ENCODE peak calls at places on chromosomes 1 and 21, in ten cellular contexts. One of them, this sample, is unnamed.

GRCh38 chr1:22131875-22132486 is 10.9 kb downstream of the WNT4 start:
- DNase-seq in Calu3: peak; percentile 77
- DNase-seq in fibroblast of villous mesenchyme: no peak
- DNase-seq in neural crest cell: peak; percentile 68
- DNase-seq in right lobe of liver: no peak
- DNase-seq in hepatocyte: peak; percentile 81
- DNase-seq in osteoblast: peak; percentile 90
- DNase-seq in HFFc6: no peak
- DNase-seq in AG09309: no peak
- DNase-seq in fibroblast of pulmonary artery: no peak
- DNase-seq in this sample: no peak

GRCh38 chr1:226002667-226003501 is 3.7 kb upstream of the SDE2 start:
- DNase-seq in Calu3: peak; percentile 52
- DNase-seq in fibroblast of villous mesenchyme: no peak
- DNase-seq in neural crest cell: peak; percentile 26
- DNase-seq in right lobe of liver: no peak
- DNase-seq in hepatocyte: peak; percentile 36
- DNase-seq in osteoblast: no peak
- DNase-seq in HFFc6: peak; percentile 31
- DNase-seq in AG09309: no peak
- DNase-seq in fibroblast of pulmonary artery: peak; percentile 73
- DNase-seq in this sample: peak; percentile 54

GRCh38 chr1:100972185-100972584 is 53.4 kb downstream of the DPH5 start:
- DNase-seq in Calu3: no peak
- DNase-seq in fibroblast of villous mesenchyme: no peak
- DNase-seq in neural crest cell: no peak
- DNase-seq in right lobe of liver: no peak
- DNase-seq in hepatocyte: no peak
- DNase-seq in osteoblast: no peak
- DNase-seq in HFFc6: no peak
- DNase-seq in AG09309: no peak
- DNase-seq in fibroblast of pulmonary artery: no peak
- DNase-seq in this sample: no peak

GRCh38 chr1:31755197-31755611 is 8.9 kb downstream of the ADGRB2 start:
- DNase-seq in Calu3: no peak
- DNase-seq in fibroblast of villous mesenchyme: no peak
- DNase-seq in neural crest cell: no peak
- DNase-seq in right lobe of liver: peak; percentile 72
- DNase-seq in hepatocyte: no peak
- DNase-seq in osteoblast: peak; percentile 97
- DNase-seq in HFFc6: peak; percentile 81
- DNase-seq in AG09309: no peak
- DNase-seq in fibroblast of pulmonary artery: no peak
- DNase-seq in this sample: no peak

GRCh38 chr21:43699933-43700599 is 18.9 kb upstream of the PDXK start:
- DNase-seq in Calu3: no peak
- DNase-seq in fibroblast of villous mesenchyme: no peak
- DNase-seq in neural crest cell: no peak
- DNase-seq in right lobe of liver: no peak
- DNase-seq in hepatocyte: no peak
- DNase-seq in osteoblast: peak; percentile 3
- DNase-seq in HFFc6: no peak
- DNase-seq in AG09309: no peak
- DNase-seq in fibroblast of pulmonary artery: no peak
- DNase-seq in this sample: no peak

GRCh38 chr1:45543599-45544417 is 6.8 kb upstream of the AKR1A1 start:
- DNase-seq in Calu3: no peak
- DNase-seq in fibroblast of villous mesenchyme: no peak
- DNase-seq in neural crest cell: no peak
- DNase-seq in right lobe of liver: peak; percentile 81
- DNase-seq in hepatocyte: peak; percentile 38
- DNase-seq in osteoblast: no peak
- DNase-seq in HFFc6: no peak
- DNase-seq in AG09309: no peak
- DNase-seq in fibroblast of pulmonary artery: peak; percentile 47
- DNase-seq in this sample: no peak

GRCh38 chr1:24506706-24507422 is 4.2 kb downstream of the RCAN3 start:
- DNase-seq in Calu3: no peak
- DNase-seq in fibroblast of villous mesenchyme: no peak
- DNase-seq in neural crest cell: no peak
- DNase-seq in right lobe of liver: no peak
- DNase-seq in hepatocyte: no peak
- DNase-seq in osteoblast: no peak
- DNase-seq in HFFc6: no peak
- DNase-seq in AG09309: no peak
- DNase-seq in fibroblast of pulmonary artery: no peak
- DNase-seq in this sample: no peak

GRCh38 chr1:47992720-47993119 is 4.5 kb downstream of the TRABD2B start:
- DNase-seq in Calu3: no peak
- DNase-seq in fibroblast of villous mesenchyme: no peak
- DNase-seq in neural crest cell: no peak
- DNase-seq in right lobe of liver: no peak
- DNase-seq in hepatocyte: no peak
- DNase-seq in osteoblast: peak; percentile 94
- DNase-seq in HFFc6: no peak
- DNase-seq in AG09309: no peak
- DNase-seq in fibroblast of pulmonary artery: peak; percentile 46
- DNase-seq in this sample: no peak

GRCh38 chr1:28129150-28129549 is 40.7 kb upstream of the EYA3 start:
- DNase-seq in Calu3: peak; percentile 23
- DNase-seq in fibroblast of villous mesenchyme: peak; percentile 28
- DNase-seq in neural crest cell: no peak
- DNase-seq in right lobe of liver: no peak
- DNase-seq in hepatocyte: peak; percentile 35
- DNase-seq in osteoblast: peak; percentile 84
- DNase-seq in HFFc6: peak; percentile 56
- DNase-seq in AG09309: no peak
- DNase-seq in fibroblast of pulmonary artery: peak; percentile 50
- DNase-seq in this sample: no peak

DNA sequence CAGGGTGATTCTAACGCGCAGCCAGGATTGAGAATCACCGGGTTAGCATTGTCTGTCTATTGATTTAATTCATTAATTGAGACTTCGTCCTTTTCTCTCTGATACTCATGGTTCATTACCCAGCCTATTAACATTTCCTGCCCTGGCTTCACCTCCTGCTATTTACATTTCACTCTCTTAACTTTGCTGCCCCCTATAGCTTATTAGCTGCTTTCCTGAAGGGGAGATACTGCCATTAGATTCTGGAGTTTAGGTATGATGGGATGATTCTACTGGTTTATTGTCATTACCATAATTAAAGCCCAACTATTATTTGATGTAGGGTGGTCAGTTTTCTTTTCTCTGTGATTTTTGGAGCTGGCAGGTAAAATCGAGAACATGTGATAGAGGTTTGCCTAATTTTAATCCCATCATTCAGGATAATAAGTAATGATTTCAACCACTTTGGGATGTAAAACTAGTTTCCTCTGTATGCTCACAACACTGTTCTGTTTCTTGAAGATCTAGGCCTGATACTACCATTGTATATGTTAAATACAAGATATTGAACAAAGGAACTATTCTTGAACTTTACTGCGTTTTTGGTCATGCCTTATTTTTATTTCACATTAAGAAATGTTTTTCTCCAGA is 6.4 kb downstream of the PPP2R5A start:
- DNase-seq in Calu3: peak; percentile 36
- DNase-seq in fibroblast of villous mesenchyme: peak; percentile 60
- DNase-seq in neural crest cell: no peak
- DNase-seq in right lobe of liver: no peak
- DNase-seq in hepatocyte: peak; percentile 71
- DNase-seq in osteoblast: no peak
- DNase-seq in HFFc6: peak; percentile 32
- DNase-seq in AG09309: no peak
- DNase-seq in fibroblast of pulmonary artery: peak; percentile 63
- DNase-seq in this sample: no peak
- TF ChIP-seq CTCF in Calu3: peak; percentile 66
- TF ChIP-seq CTCF in fibroblast of villous mesenchyme: peak; percentile 87
- TF ChIP-seq CTCF in neural crest cell: peak; percentile 71
- TF ChIP-seq CTCF in right lobe of liver: peak; percentile 63
- TF ChIP-seq CTCF in hepatocyte: peak; percentile 76
- TF ChIP-seq CTCF in osteoblast: peak; percentile 62
- TF ChIP-seq CTCF in HFFc6: peak; percentile 78
- TF ChIP-seq CTCF in AG09309: peak; percentile 68
- TF ChIP-seq CTCF in fibroblast of pulmonary artery: peak; percentile 83
- TF ChIP-seq CTCF in this sample: peak; percentile 61

GRCh38 chr1:160149235-160149634 is 2.2 kb upstream of the ATP1A4 start:
- DNase-seq in Calu3: no peak
- DNase-seq in fibroblast of villous mesenchyme: no peak
- DNase-seq in neural crest cell: no peak
- DNase-seq in right lobe of liver: no peak
- DNase-seq in hepatocyte: no peak
- DNase-seq in osteoblast: no peak
- DNase-seq in HFFc6: peak; percentile 28
- DNase-seq in AG09309: no peak
- DNase-seq in fibroblast of pulmonary artery: no peak
- DNase-seq in this sample: no peak

GRCh38 chr1:160148121-160148520 is 3.3 kb upstream of the ATP1A4 start:
- DNase-seq in Calu3: no peak
- DNase-seq in fibroblast of villous mesenchyme: no peak
- DNase-seq in neural crest cell: no peak
- DNase-seq in right lobe of liver: no peak
- DNase-seq in hepatocyte: no peak
- DNase-seq in osteoblast: no peak
- DNase-seq in HFFc6: no peak
- DNase-seq in AG09309: no peak
- DNase-seq in fibroblast of pulmonary artery: no peak
- DNase-seq in this sample: no peak

GRCh38 chr1:160143695-160144094 is 7.7 kb upstream of the ATP1A4 start:
- DNase-seq in Calu3: no peak
- DNase-seq in fibroblast of villous mesenchyme: no peak
- DNase-seq in neural crest cell: no peak
- DNase-seq in right lobe of liver: no peak
- DNase-seq in hepatocyte: no peak
- DNase-seq in osteoblast: no peak
- DNase-seq in HFFc6: no peak
- DNase-seq in AG09309: no peak
- DNase-seq in fibroblast of pulmonary artery: no peak
- DNase-seq in this sample: no peak

GRCh38 chr1:160146107-160146506 is 5.3 kb upstream of the ATP1A4 start:
- DNase-seq in Calu3: no peak
- DNase-seq in fibroblast of villous mesenchyme: no peak
- DNase-seq in neural crest cell: no peak
- DNase-seq in right lobe of liver: no peak
- DNase-seq in hepatocyte: no peak
- DNase-seq in osteoblast: no peak
- DNase-seq in HFFc6: no peak
- DNase-seq in AG09309: no peak
- DNase-seq in fibroblast of pulmonary artery: no peak
- DNase-seq in this sample: no peak

GRCh38 chr1:160144921-160145320 is 6.5 kb upstream of the ATP1A4 start:
- DNase-seq in Calu3: no peak
- DNase-seq in fibroblast of villous mesenchyme: no peak
- DNase-seq in neural crest cell: no peak
- DNase-seq in right lobe of liver: no peak
- DNase-seq in hepatocyte: no peak
- DNase-seq in osteoblast: no peak
- DNase-seq in HFFc6: peak; percentile 56
- DNase-seq in AG09309: no peak
- DNase-seq in fibroblast of pulmonary artery: no peak
- DNase-seq in this sample: no peak
- TF ChIP-seq CTCF in Calu3: no peak
- TF ChIP-seq CTCF in fibroblast of villous mesenchyme: no peak
- TF ChIP-seq CTCF in neural crest cell: no peak
- TF ChIP-seq CTCF in right lobe of liver: no peak
- TF ChIP-seq CTCF in hepatocyte: no peak
- TF ChIP-seq CTCF in osteoblast: no peak
- TF ChIP-seq CTCF in HFFc6: no peak
- TF ChIP-seq CTCF in AG09309: no peak
- TF ChIP-seq CTCF in fibroblast of pulmonary artery: no peak
- TF ChIP-seq CTCF in this sample: no peak

GRCh38 chr1:181391297-181391905 is 91.9 kb upstream of the CACNA1E start:
- DNase-seq in Calu3: no peak
- DNase-seq in fibroblast of villous mesenchyme: no peak
- DNase-seq in neural crest cell: no peak
- DNase-seq in right lobe of liver: no peak
- DNase-seq in hepatocyte: no peak
- DNase-seq in osteoblast: no peak
- DNase-seq in HFFc6: no peak
- DNase-seq in AG09309: no peak
- DNase-seq in fibroblast of pulmonary artery: no peak
- DNase-seq in this sample: no peak
- TF ChIP-seq CTCF in Calu3: no peak
- TF ChIP-seq CTCF in fibroblast of villous mesenchyme: no peak
- TF ChIP-seq CTCF in neural crest cell: peak; percentile 28
- TF ChIP-seq CTCF in right lobe of liver: no peak
- TF ChIP-seq CTCF in hepatocyte: no peak
- TF ChIP-seq CTCF in osteoblast: no peak
- TF ChIP-seq CTCF in HFFc6: no peak
- TF ChIP-seq CTCF in AG09309: no peak
- TF ChIP-seq CTCF in fibroblast of pulmonary artery: no peak
- TF ChIP-seq CTCF in this sample: no peak

GRCh38 chr21:21690068-21690665 is 692.0 kb downstream of the NCAM2 start:
- DNase-seq in Calu3: no peak
- DNase-seq in fibroblast of villous mesenchyme: no peak
- DNase-seq in neural crest cell: no peak
- DNase-seq in right lobe of liver: no peak
- DNase-seq in hepatocyte: no peak
- DNase-seq in osteoblast: no peak
- DNase-seq in HFFc6: no peak
- DNase-seq in AG09309: no peak
- DNase-seq in fibroblast of pulmonary artery: no peak
- DNase-seq in this sample: no peak

GRCh38 chr21:21688877-21689276 is 690.7 kb downstream of the NCAM2 start:
- DNase-seq in Calu3: no peak
- DNase-seq in fibroblast of villous mesenchyme: peak; percentile 44
- DNase-seq in neural crest cell: no peak
- DNase-seq in right lobe of liver: no peak
- DNase-seq in hepatocyte: peak; percentile 27
- DNase-seq in osteoblast: no peak
- DNase-seq in HFFc6: peak; percentile 36
- DNase-seq in AG09309: no peak
- DNase-seq in fibroblast of pulmonary artery: peak; percentile 55
- DNase-seq in this sample: no peak
- TF ChIP-seq CTCF in Calu3: no peak
- TF ChIP-seq CTCF in fibroblast of villous mesenchyme: peak; percentile 53
- TF ChIP-seq CTCF in neural crest cell: peak; percentile 58
- TF ChIP-seq CTCF in right lobe of liver: no peak
- TF ChIP-seq CTCF in hepatocyte: peak; percentile 37
- TF ChIP-seq CTCF in osteoblast: peak; percentile 44
- TF ChIP-seq CTCF in HFFc6: peak; percentile 81
- TF ChIP-seq CTCF in AG09309: no peak
- TF ChIP-seq CTCF in fibroblast of pulmonary artery: peak; percentile 67
- TF ChIP-seq CTCF in this sample: peak; percentile 56

This sample was measured in HFF-Myc.